ENCODE peak calls at places on chromosomes 4 and X, in five cellular contexts. V, G, E, W and N are unnamed samples.

GRCh38 chrX:2894885-2895292 is 34.2 kb downstream of the ARSD start:
- DNase-seq in V (peak; percentile 4), G (peak; percentile 73), E (peak; percentile 89), W (peak; percentile 59), N (peak; percentile 23)

GRCh38 chr4:139443661-139444060 is 10.3 kb upstream of the RAB33B start:
- DNase-seq in V (no peak), G (no peak), E (no peak), W (no peak), N (no peak)

GRCh38 chr4:151484396-151485102 is 75.6 kb downstream of the FHIP1A start:
- DNase-seq in V (peak; percentile 49), G (no peak), E (peak; percentile 69), W (peak; percentile 53), N (no peak)

GRCh38 chr4:94757192-94758140 is at the start of gene BMPR1B:
- DNase-seq in V (peak; percentile 18), G (no peak), E (peak; percentile 78), W (peak; percentile 71), N (peak; percentile 25)

GRCh38 chrX:46380148-46380752 is 165.0 kb downstream of the ZNF674 start:
- DNase-seq in V (no peak), G (no peak), E (no peak), W (no peak), N (no peak)

GRCh38 chr4:99853993-99854392 is 37.4 kb downstream of the DAPP1 start:
- DNase-seq in V (no peak), G (no peak), E (no peak), W (no peak), N (no peak)

GRCh38 chr4:80448056-80448455 is 112.5 kb downstream of the CFAP299 start:
- DNase-seq in V (no peak), G (no peak), E (no peak), W (no peak), N (no peak)

GRCh38 chr4:5222951-5223350 is 171.7 kb downstream of the STK32B start:
- DNase-seq in V (no peak), G (no peak), E (no peak), W (no peak), N (no peak)

GRCh38 chr4:65495439-65495838 is 174.8 kb downstream of the EPHA5 start:
- DNase-seq in V (no peak), G (no peak), E (no peak), W (no peak), N (no peak)

GRCh38 chrX:1330605-1331004 is 6.0 kb upstream of the IL3RA start:
- DNase-seq in V (no peak), G (no peak), E (no peak), W (no peak), N (no peak)

GRCh38 chr4:101790521-101791188 is at the start of gene BANK1:
- DNase-seq in V (no peak), G (peak; percentile 72), E (peak; percentile 65), W (peak; percentile 29), N (no peak)

GRCh38 chrX:83658731-83659130 is 150.6 kb downstream of the POU3F4 start:
- DNase-seq in V (no peak), G (no peak), E (no peak), W (no peak), N (no peak)

GRCh38 chrX:47662144-47662657 is 3.2 kb upstream of the UXT start:
- DNase-seq in V (peak; percentile 58), G (no peak), E (peak; percentile 96), W (peak; percentile 77), N (no peak)

GRCh38 chr4:88275949-88276515 is 8.3 kb downstream of the PPM1K start:
- DNase-seq in V (no peak), G (no peak), E (no peak), W (no peak), N (no peak)

GRCh38 chr4:87058272-87059073 is 123.7 kb downstream of the AFF1 start:
- DNase-seq in V (no peak), G (peak; percentile 63), E (peak; percentile 47), W (no peak), N (no peak)

GRCh38 chr4:82984459-82984858 is 26.2 kb downstream of the LIN54 start:
- DNase-seq in V (no peak), G (no peak), E (peak; percentile 89), W (peak; percentile 55), N (no peak)

GRCh38 chr4:152500798-152501434 is 35.0 kb downstream of the FBXW7 start:
- DNase-seq in V (peak; percentile 83), G (no peak), E (peak; percentile 87), W (peak; percentile 96), N (no peak)

GRCh38 chr4:39280770-39281169 is 85.4 kb downstream of the RFC1 start:
- DNase-seq in V (no peak), G (no peak), E (no peak), W (no peak), N (no peak)

GRCh38 chr4:154467886-154468285 is 23.7 kb downstream of the DCHS2 start:
- DNase-seq in V (no peak), G (no peak), E (no peak), W (peak; percentile 71), N (no peak)

GRCh38 chr4:3462321-3462789 is 751 bp upstream of the DOK7 start:
- DNase-seq in V (no peak), G (no peak), E (no peak), W (no peak), N (no peak)

GRCh38 chrX:110322603-110323002 is 4.7 kb upstream of the AMMECR1 start:
- DNase-seq in V (no peak), G (no peak), E (peak; percentile 27), W (no peak), N (no peak)

GRCh38 chr4:183424109-183424751 is 20.2 kb upstream of the CDKN2AIP start:
- DNase-seq in V (no peak), G (peak; percentile 44), E (no peak), W (no peak), N (no peak)

DNA sequence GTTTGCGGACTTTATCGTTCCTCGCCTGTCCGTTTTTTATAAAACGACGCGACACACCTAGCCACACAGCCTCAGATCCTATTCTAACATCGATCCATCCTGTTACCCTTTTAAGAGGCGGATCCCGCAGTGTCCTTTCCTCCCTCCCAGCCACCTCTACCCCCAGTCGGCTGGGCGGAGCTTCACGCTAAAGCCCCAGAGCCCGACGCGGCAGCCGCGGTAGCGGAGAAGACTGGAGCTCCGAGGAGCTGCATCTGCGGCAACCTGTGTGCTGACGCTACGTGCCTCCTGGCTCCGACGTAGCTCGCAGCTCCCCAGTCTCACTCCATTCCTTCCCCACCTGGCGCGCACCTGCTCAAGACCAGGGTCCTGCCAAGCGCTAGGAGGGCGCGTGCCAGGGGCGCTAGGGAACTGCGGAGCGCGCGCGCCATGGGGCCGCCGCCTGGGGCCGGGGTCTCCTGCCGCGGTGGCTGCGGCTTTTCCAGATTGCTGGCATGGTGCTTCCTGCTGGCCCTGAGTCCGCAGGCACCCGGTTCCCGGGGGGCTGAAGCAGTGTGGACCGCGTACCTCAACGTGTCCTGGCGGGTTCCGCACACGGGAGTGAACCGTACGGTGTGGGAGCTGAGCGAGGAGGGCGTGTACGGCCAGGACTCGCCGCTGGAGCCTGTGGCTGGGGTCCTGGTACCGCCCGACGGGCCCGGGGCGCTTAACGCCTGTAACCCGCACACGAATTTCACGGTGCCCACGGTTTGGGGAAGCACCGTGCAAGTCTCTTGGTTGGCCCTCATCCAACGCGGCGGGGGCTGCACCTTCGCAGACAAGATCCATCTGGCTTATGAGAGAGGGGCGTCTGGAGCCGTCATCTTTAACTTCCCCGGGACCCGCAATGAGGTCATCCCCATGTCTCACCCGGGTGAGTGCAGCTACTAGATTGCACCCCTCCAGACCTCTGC is at the start of gene RNF128:
- DNase-seq in V (no peak), G (peak; percentile 55), E (peak; percentile 22), W (peak; percentile 13), N (no peak)
- H3K27me3 ChIP-seq in V (no peaks in the 10 kb centered on the region), G (no peaks in the 10 kb centered on the region), E (peaks cover 3% of the 10 kb centered on the region), W (no peaks in the 10 kb centered on the region), N (peaks cover 20% of the 10 kb centered on the region)

GRCh38 chr4:55241461-55241860 is 104.6 kb upstream of the SRD5A3 start:
- DNase-seq in V (no peak), G (no peak), E (no peak), W (no peak), N (no peak)
- H3K27me3 ChIP-seq in V (no peaks in the 10 kb centered on the region), G (no peaks in the 10 kb centered on the region), E (no peaks in the 10 kb centered on the region), W (no peaks in the 10 kb centered on the region), N (no peaks in the 10 kb centered on the region)

DNA sequence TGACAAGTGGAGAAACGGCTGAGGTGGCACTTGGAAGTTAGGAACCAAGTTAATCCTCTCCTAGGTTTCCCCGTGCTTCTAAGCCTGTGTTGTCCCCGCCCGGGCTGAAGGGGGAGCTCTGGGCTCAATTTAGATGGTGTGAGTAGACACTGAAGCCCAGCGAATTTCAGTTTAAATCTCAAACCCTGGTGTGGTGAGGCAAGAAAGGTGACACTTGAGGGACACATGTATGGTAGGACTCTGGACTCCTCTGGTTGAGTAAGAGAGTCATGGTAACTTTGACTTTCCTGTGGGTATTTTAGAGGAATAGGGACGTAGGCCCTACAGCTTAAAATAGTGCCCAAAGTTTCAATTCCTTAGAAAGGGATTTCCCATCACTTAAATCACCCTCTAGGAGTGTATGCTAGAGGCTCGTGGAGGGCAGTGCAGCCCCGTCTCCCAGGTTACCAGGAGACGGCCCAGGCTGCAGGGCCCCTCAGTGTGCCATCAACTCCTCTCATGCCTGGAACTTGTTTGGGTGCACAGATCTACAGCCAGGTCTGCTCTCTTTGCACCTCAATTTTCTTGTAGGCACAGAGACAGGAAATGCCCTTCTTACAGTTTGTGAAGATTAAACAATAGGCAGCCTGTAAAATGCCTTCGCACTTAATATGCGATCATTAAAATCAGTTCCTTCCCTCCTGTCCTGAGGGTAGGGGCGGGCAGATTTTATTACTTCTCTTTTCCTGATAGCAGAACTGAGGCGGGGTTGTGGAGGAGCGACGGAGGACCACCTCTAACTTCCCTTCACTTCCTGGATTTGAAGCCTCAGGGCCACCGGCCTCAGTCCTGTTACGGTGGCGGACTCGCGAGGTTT is 23.9 kb downstream of the HAND2 start:
- DNase-seq in V (no peak), G (peak; percentile 49), E (peak; percentile 77), W (peak; percentile 67), N (no peak)
- H3K27me3 ChIP-seq in V (peaks cover 70% of the 10 kb centered on the region), G (peaks cover 4% of the 10 kb centered on the region), E (peaks cover 96% of the 10 kb centered on the region), W (peaks cover 44% of the 10 kb centered on the region), N (no peaks in the 10 kb centered on the region)

DNA sequence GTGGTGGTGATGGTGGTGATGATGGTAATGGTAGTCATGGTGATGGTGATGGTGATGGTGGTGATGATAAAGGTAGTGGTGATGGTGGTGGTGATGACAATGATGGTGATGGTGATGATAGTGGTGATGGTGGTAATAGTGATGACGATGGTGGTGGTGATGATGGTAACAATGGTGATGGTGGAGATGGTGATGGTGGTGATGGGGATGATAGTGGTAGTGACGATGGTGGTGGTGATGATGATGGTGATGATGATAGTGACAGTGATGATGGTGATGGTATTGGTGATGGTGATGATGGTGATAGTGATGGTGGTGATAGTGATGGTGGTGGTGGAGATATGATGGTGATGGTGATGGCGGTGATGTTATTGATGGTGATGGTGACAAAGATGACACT is 108.4 kb upstream of the NKX1-1 start:
- DNase-seq in V (no peak), G (no peak), E (no peak), W (no peak), N (no peak)
- H3K27me3 ChIP-seq in V (peaks cover 49% of the 10 kb centered on the region), G (no peaks in the 10 kb centered on the region), E (peaks cover 20% of the 10 kb centered on the region), W (peaks cover 12% of the 10 kb centered on the region), N (no peaks in the 10 kb centered on the region)

GRCh38 chr4:17336986-17337385 is 174.9 kb downstream of the QDPR start:
- DNase-seq in V (no peak), G (no peak), E (no peak), W (no peak), N (no peak)
- H3K27me3 ChIP-seq in V (no peaks in the 10 kb centered on the region), G (no peaks in the 10 kb centered on the region), E (no peaks in the 10 kb centered on the region), W (no peaks in the 10 kb centered on the region), N (no peaks in the 10 kb centered on the region)